ENCODE peak calls at places on chromosomes 11 and 22, in five cellular contexts. One of them, this sample, is unnamed.

GRCh38 chr11:15584158-15584557 is 469.4 kb downstream of the INSC start:
- DNase-seq in glutamatergic neuron: no peak
- DNase-seq in GM20000: no peak
- DNase-seq in HEK293T: no peak
- DNase-seq in Caki2: no peak
- DNase-seq in this sample: no peak

GRCh38 chr11:85310479-85310878 is 316.7 kb downstream of the DLG2 start:
- DNase-seq in GM20000: no peak
- DNase-seq in Caki2: no peak
- DNase-seq in HEK293T: no peak
- DNase-seq in glutamatergic neuron: no peak
- DNase-seq in this sample: no peak

GRCh38 chr22:36359172-36359973 is 28.4 kb downstream of the MYH9 start:
- DNase-seq in glutamatergic neuron: no peak
- DNase-seq in Caki2: no peak
- DNase-seq in HEK293T: no peak
- DNase-seq in GM20000: peak
- DNase-seq in this sample: no peak

GRCh38 chr22:29310065-29310862 is 3.8 kb downstream of the GAS2L1 start:
- DNase-seq in Caki2: no peak
- DNase-seq in HEK293T: no peak
- DNase-seq in glutamatergic neuron: no peak
- DNase-seq in GM20000: peak
- DNase-seq in this sample: no peak

GRCh38 chr11:23988381-23989006 is 508.4 kb upstream of the LUZP2 start:
- DNase-seq in HEK293T: no peak
- DNase-seq in glutamatergic neuron: no peak
- DNase-seq in GM20000: no peak
- DNase-seq in Caki2: no peak
- DNase-seq in this sample: no peak

GRCh38 chr11:46127150-46127638 is 5.9 kb upstream of the PHF21A start:
- DNase-seq in Caki2: peak
- DNase-seq in glutamatergic neuron: no peak
- DNase-seq in GM20000: peak
- DNase-seq in HEK293T: peak
- DNase-seq in this sample: no peak

GRCh38 chr11:130904380-130904779 is 11.9 kb downstream of the SNX19 start:
- DNase-seq in glutamatergic neuron: no peak
- DNase-seq in Caki2: no peak
- DNase-seq in HEK293T: peak
- DNase-seq in GM20000: no peak
- DNase-seq in this sample: no peak

GRCh38 chr11:122628691-122629555 is 26.6 kb upstream of the UBASH3B start:
- DNase-seq in GM20000: peak
- DNase-seq in glutamatergic neuron: peak
- DNase-seq in HEK293T: peak
- DNase-seq in Caki2: peak
- DNase-seq in this sample: peak

GRCh38 chr11:106608677-106609076 is 409.6 kb downstream of the GUCY1A2 start:
- DNase-seq in Caki2: no peak
- DNase-seq in glutamatergic neuron: no peak
- DNase-seq in HEK293T: no peak
- DNase-seq in GM20000: no peak
- DNase-seq in this sample: no peak

GRCh38 chr11:33043221-33043833 is 4.0 kb downstream of the TCP11L1 start:
- DNase-seq in GM20000: no peak
- DNase-seq in HEK293T: no peak
- DNase-seq in glutamatergic neuron: no peak
- DNase-seq in Caki2: no peak
- DNase-seq in this sample: no peak

GRCh38 chr11:11534981-11535380 is 86.8 kb downstream of the GALNT18 start:
- DNase-seq in glutamatergic neuron: no peak
- DNase-seq in Caki2: no peak
- DNase-seq in GM20000: no peak
- DNase-seq in HEK293T: no peak
- DNase-seq in this sample: no peak

GRCh38 chr11:8812438-8812837 is 98.6 kb upstream of the AKIP1 start:
- DNase-seq in HEK293T: no peak
- DNase-seq in Caki2: peak
- DNase-seq in GM20000: no peak
- DNase-seq in glutamatergic neuron: no peak
- DNase-seq in this sample: no peak

GRCh38 chr11:120969993-120970392 is 53.9 kb upstream of the TBCEL start:
- DNase-seq in GM20000: no peak
- DNase-seq in glutamatergic neuron: no peak
- DNase-seq in HEK293T: no peak
- DNase-seq in Caki2: no peak
- DNase-seq in this sample: no peak

GRCh38 chr22:46541536-46541935 is 4.1 kb upstream of the CELSR1 start:
- DNase-seq in glutamatergic neuron: no peak
- DNase-seq in Caki2: no peak
- DNase-seq in GM20000: no peak
- DNase-seq in HEK293T: no peak
- DNase-seq in this sample: no peak

GRCh38 chr11:18352581-18352980 is 30.2 kb downstream of the GTF2H1 start:
- DNase-seq in GM20000: no peak
- DNase-seq in Caki2: no peak
- DNase-seq in glutamatergic neuron: no peak
- DNase-seq in HEK293T: no peak
- DNase-seq in this sample: peak

GRCh38 chr11:73200256-73200655 is 17.8 kb upstream of the P2RY2 start:
- DNase-seq in HEK293T: no peak
- DNase-seq in GM20000: no peak
- DNase-seq in Caki2: no peak
- DNase-seq in glutamatergic neuron: peak
- DNase-seq in this sample: no peak

GRCh38 chr22:48561676-48562075 is 1266.0 kb downstream of the BRD1 start:
- DNase-seq in glutamatergic neuron: peak
- DNase-seq in GM20000: no peak
- DNase-seq in HEK293T: no peak
- DNase-seq in Caki2: no peak
- DNase-seq in this sample: no peak

GRCh38 chr11:117792241-117792640 is 4.8 kb downstream of the DSCAML1 start:
- DNase-seq in GM20000: no peak
- DNase-seq in HEK293T: no peak
- DNase-seq in glutamatergic neuron: no peak
- DNase-seq in Caki2: no peak
- DNase-seq in this sample: no peak

GRCh38 chr11:107609384-107610218 is 18.7 kb downstream of the ELMOD1 start:
- DNase-seq in Caki2: no peak
- DNase-seq in GM20000: no peak
- DNase-seq in glutamatergic neuron: no peak
- DNase-seq in HEK293T: no peak
- DNase-seq in this sample: no peak

GRCh38 chr11:15981292-15981691 is 375.1 kb downstream of the SOX6 start:
- DNase-seq in GM20000: no peak
- DNase-seq in HEK293T: no peak
- DNase-seq in Caki2: no peak
- DNase-seq in glutamatergic neuron: no peak
- DNase-seq in this sample: no peak

GRCh38 chr11:65814131-65814959 is 19.4 kb upstream of the SNX32 start:
- DNase-seq in HEK293T: no peak
- DNase-seq in glutamatergic neuron: no peak
- DNase-seq in GM20000: no peak
- DNase-seq in Caki2: no peak
- DNase-seq in this sample: no peak

GRCh38 chr11:69797156-69797555 is 22.0 kb upstream of the FGF4 start:
- DNase-seq in glutamatergic neuron: no peak
- DNase-seq in GM20000: no peak
- DNase-seq in HEK293T: no peak
- DNase-seq in Caki2: no peak
- DNase-seq in this sample: peak

GRCh38 chr11:68564261-68564660 is 103.7 kb downstream of the PPP6R3 start:
- DNase-seq in glutamatergic neuron: no peak
- DNase-seq in Caki2: no peak
- DNase-seq in GM20000: no peak
- DNase-seq in HEK293T: no peak
- DNase-seq in this sample: peak

GRCh38 chr11:102539567-102539966 is 9.0 kb upstream of the MMP7 start:
- DNase-seq in glutamatergic neuron: no peak
- DNase-seq in Caki2: no peak
- DNase-seq in HEK293T: no peak
- DNase-seq in GM20000: no peak
- DNase-seq in this sample: no peak

GRCh38 chr11:57402188-57403066 is 12.0 kb upstream of the PRG2 start:
- DNase-seq in Caki2: no peak
- DNase-seq in GM20000: no peak
- DNase-seq in glutamatergic neuron: no peak
- DNase-seq in HEK293T: no peak
- DNase-seq in this sample: peak

GRCh38 chr22:38204784-38205183 is 3.0 kb downstream of the MAFF start:
- DNase-seq in GM20000: peak
- DNase-seq in HEK293T: no peak
- DNase-seq in glutamatergic neuron: no peak
- DNase-seq in Caki2: no peak
- DNase-seq in this sample: no peak

GRCh38 chr11:25910090-25910489 is 421.8 kb upstream of the ANO3 start:
- DNase-seq in GM20000: no peak
- DNase-seq in glutamatergic neuron: no peak
- DNase-seq in HEK293T: no peak
- DNase-seq in Caki2: no peak
- DNase-seq in this sample: peak

GRCh38 chr22:38981005-38981658 is 1.0 kb upstream of the APOBEC3B start:
- DNase-seq in HEK293T: peak
- DNase-seq in glutamatergic neuron: no peak
- DNase-seq in GM20000: no peak
- DNase-seq in Caki2: no peak
- DNase-seq in this sample: peak

GRCh38 chr11:13388741-13389140 is 74.3 kb downstream of the BTBD10 start:
- DNase-seq in glutamatergic neuron: no peak
- DNase-seq in HEK293T: no peak
- DNase-seq in GM20000: no peak
- DNase-seq in Caki2: no peak
- DNase-seq in this sample: no peak

GRCh38 chr11:133708547-133709051 is 136.7 kb downstream of the SPATA19 start:
- DNase-seq in Caki2: no peak
- DNase-seq in glutamatergic neuron: no peak
- DNase-seq in HEK293T: no peak
- DNase-seq in GM20000: no peak
- DNase-seq in this sample: no peak

GRCh38 chr22:26547837-26548236 is 35.6 kb upstream of the TFIP11 start:
- DNase-seq in glutamatergic neuron: no peak
- DNase-seq in GM20000: no peak
- DNase-seq in HEK293T: no peak
- DNase-seq in Caki2: no peak
- DNase-seq in this sample: no peak

This sample was measured in kidney glomerular epithelial cell.